ENCODE peak calls at places on chromosomes 16 and 17, in eight cellular contexts. X is psoas muscle, H is fibroblast of the aortic adventitia, Q is fibroblast of lung, N is MCF 10A, V is body of pancreas, D is A549, S is uterus. W is an unnamed sample.

GRCh38 chr17:50129946-50130777 is at the start of gene SAMD14:
- DNase-seq in X (no peak), H (no peak), Q (peak), N (no peak), V (no peak), D (no peak), S (no peak), W (no peak)

GRCh38 chr17:17944743-17945142 is 27.5 kb downstream of the TOM1L2 start:
- DNase-seq in X (no peak), H (no peak), Q (no peak), N (no peak), V (no peak), D (no peak), S (no peak), W (no peak)

GRCh38 chr17:63848834-63849689 is 6.6 kb upstream of the SMARCD2 start:
- DNase-seq in X (peak), H (peak), Q (peak), N (no peak), V (peak), D (peak), S (peak), W (peak)

GRCh38 chr17:61196302-61196704 is 203.3 kb upstream of the TBX2 start:
- DNase-seq in X (no peak), H (no peak), Q (no peak), N (no peak), V (no peak), D (no peak), S (no peak), W (no peak)

GRCh38 chr17:15048381-15048780 is 216.7 kb downstream of the PMP22 start:
- DNase-seq in X (no peak), H (no peak), Q (no peak), N (peak), V (no peak), D (no peak), S (no peak), W (no peak)

GRCh38 chr16:58177347-58177710 is 20.6 kb downstream of the CSNK2A2 start:
- DNase-seq in X (no peak), H (no peak), Q (no peak), N (no peak), V (no peak), D (no peak), S (no peak), W (no peak)

GRCh38 chr17:16887523-16888095 is 84.3 kb downstream of the TNFRSF13B start:
- DNase-seq in X (no peak), H (no peak), Q (no peak), N (no peak), V (no peak), D (no peak), S (no peak), W (peak)

GRCh38 chr16:30605148-30605547 is 5.0 kb downstream of the ZNF689 start:
- DNase-seq in X (no peak), H (no peak), Q (no peak), N (no peak), V (peak), D (no peak), S (no peak), W (no peak)

GRCh38 chr17:67210915-67211314 is 34.1 kb downstream of the HELZ start:
- DNase-seq in X (no peak), H (peak), Q (no peak), N (no peak), V (no peak), D (no peak), S (no peak), W (no peak)

DNA sequence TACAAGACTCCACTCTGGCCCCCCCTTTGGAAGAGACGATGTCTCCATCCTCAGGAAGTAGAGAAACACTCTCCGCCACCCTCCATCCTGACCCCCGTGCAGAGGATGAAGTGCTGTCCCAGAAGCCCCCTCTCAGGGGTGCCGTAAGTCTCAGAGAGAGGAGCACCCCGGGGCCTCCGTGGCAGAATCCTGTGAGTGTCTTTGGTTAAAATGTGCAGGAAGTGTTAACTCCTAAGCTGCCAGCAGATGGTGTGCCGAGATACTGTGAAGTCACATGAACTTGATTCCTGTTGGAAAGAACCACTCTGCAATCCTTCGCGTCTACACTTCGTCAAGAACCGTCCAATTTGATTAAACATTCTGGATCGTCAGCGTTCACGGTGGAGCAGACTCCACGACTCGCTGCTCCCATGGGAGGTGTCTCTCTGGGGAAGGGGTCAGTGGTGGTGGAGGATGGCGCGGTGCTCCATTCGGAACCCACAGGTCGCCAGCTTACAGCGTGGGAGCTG is 5.6 kb downstream of the BANP start:
- DNase-seq in X (no peak), H (peak), Q (peak), N (peak), V (no peak), D (peak), S (no peak), W (no peak)
- TF ChIP-seq CTCF in X (no peak), H (peak), Q (peak), N (no peak), V (no peak), D (peak), S (no peak), W (no peak)

GRCh38 chr16:46629331-46629843 is 8.2 kb upstream of the SHCBP1 start:
- DNase-seq in X (peak), H (peak), Q (peak), N (peak), V (no peak), D (peak), S (no peak), W (no peak)
- TF ChIP-seq CTCF in X (peak), H (peak), Q (peak), N (peak), V (no peak), D (peak), S (peak), W (no peak)

GRCh38 chr16:1763521-1764511 is 7.5 kb downstream of the NME3 start:
- DNase-seq in X (no peak), H (no peak), Q (peak), N (no peak), V (no peak), D (peak), S (no peak), W (no peak)
- TF ChIP-seq CTCF in X (peak), H (peak), Q (no peak), N (peak), V (no peak), D (peak), S (no peak), W (no peak)

DNA sequence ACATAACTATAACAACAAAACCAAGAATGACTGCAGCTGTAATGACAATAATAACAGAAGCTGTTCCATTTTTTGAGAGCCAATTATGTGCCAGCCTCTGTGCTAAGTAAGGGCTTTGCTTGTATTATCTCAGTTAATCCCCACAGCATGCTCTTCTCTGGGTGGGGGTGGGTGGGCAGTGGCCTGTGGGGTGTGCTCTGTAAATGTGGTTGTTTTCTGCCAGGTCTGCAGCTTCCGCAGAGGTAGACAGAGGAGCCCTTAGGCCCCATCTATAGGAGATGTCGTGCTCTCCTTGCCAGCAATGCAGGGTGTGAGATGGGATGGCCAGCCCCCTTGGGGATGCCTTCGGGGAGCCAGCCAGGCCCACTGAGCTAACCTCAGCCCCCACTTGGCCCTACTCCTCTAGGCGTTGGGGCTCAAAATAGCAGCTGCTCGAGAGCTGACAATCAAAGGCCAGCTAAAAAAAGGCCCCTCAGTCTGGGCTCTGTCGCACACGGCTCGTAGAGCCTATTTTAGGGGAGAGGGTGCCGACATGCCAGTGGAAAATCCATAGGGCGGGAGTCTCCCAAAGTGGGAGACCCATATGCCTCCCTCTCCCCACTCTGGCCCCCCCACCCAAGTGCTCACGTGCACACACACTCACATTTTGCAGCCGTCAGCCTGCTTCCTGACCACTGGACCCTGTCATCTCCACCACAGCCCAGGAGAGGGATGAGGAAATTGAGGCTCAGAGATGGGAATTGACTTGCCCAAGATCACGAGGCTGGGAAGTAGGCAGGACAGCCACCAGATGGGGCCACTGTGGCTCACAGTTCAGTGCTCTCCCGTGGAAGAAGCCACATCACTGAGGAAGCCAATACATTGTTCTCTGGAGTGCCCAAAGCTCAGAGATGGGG is 15.8 kb downstream of the CDH16 start:
- DNase-seq in X (no peak), H (no peak), Q (no peak), N (no peak), V (no peak), D (no peak), S (no peak), W (no peak)
- TF ChIP-seq CTCF in X (no peak), H (no peak), Q (no peak), N (no peak), V (no peak), D (no peak), S (no peak), W (no peak)

W was measured in tibial artery.